ENCODE peak calls at places on chromosomes 11 and 22, in eight cellular contexts. H, E, F, U, N, P, Y and V are unnamed samples. For H3K4me1, the result is how much of the 10 kb centered on the place peaks cover.

GRCh38 chr22:50445071-50445879 is 29.6 kb downstream of the SBF1 start:
- DNase-seq in H (peak), E (no peak), F (no peak), U (no peak), N (no peak), P (no peak), Y (no peak), V (peak)

GRCh38 chr11:46326813-46327416 is 20.3 kb upstream of the DGKZ start:
- DNase-seq in H (no peak), E (no peak), F (no peak), U (no peak), N (no peak), P (no peak), Y (no peak), V (no peak)

GRCh38 chr11:116812109-116812508 is 11.0 kb downstream of the APOA4 start:
- DNase-seq in H (no peak), E (no peak), F (no peak), U (peak), N (no peak), P (no peak), Y (no peak), V (no peak)

GRCh38 chr11:121534131-121535093 is 81.6 kb upstream of the SORL1-AS1 start:
- DNase-seq in H (no peak), E (no peak), F (no peak), U (no peak), N (peak), P (no peak), Y (no peak), V (peak)

GRCh38 chr11:87223816-87224215 is 186.1 kb downstream of the TMEM135 start:
- DNase-seq in H (no peak), E (no peak), F (peak), U (no peak), N (peak), P (no peak), Y (no peak), V (no peak)

GRCh38 chr11:103967985-103968384 is 68.5 kb upstream of the DDI1 start:
- DNase-seq in H (no peak), E (no peak), F (no peak), U (no peak), N (no peak), P (no peak), Y (no peak), V (no peak)

GRCh38 chr11:46618789-46619188 is 1.4 kb downstream of the ATG13 start:
- DNase-seq in H (no peak), E (no peak), F (no peak), U (peak), N (no peak), P (no peak), Y (no peak), V (no peak)

GRCh38 chr22:37686002-37686982 is at the start of gene NOL12:
- DNase-seq in H (peak), E (peak), F (peak), U (peak), N (peak), P (peak), Y (peak), V (peak)

GRCh38 chr11:43905788-43906187 is 25.2 kb downstream of the ALKBH3 start:
- DNase-seq in H (no peak), E (no peak), F (peak), U (no peak), N (peak), P (no peak), Y (no peak), V (no peak)

GRCh38 chr22:23621082-23621780 is 10.9 kb downstream of the DRICH1 start:
- DNase-seq in H (no peak), E (no peak), F (no peak), U (no peak), N (no peak), P (peak), Y (peak), V (no peak)

GRCh38 chr11:63832336-63832735 is 6.6 kb upstream of the MARK2 start:
- DNase-seq in H (peak), E (no peak), F (no peak), U (no peak), N (no peak), P (no peak), Y (no peak), V (no peak)

GRCh38 chr11:125224391-125225015 is 60.0 kb downstream of the PKNOX2 start:
- DNase-seq in H (no peak), E (peak), F (no peak), U (peak), N (peak), P (peak), Y (peak), V (peak)

GRCh38 chr11:629237-629583 is 2.2 kb upstream of the SCT start:
- DNase-seq in H (no peak), E (no peak), F (no peak), U (peak), N (no peak), P (peak), Y (no peak), V (no peak)

GRCh38 chr11:69898123-69898522 is 78.9 kb upstream of the FGF3 start:
- DNase-seq in H (peak), E (no peak), F (no peak), U (no peak), N (no peak), P (no peak), Y (no peak), V (no peak)

GRCh38 chr11:22555901-22556300 is 69.7 kb downstream of the FANCF start:
- DNase-seq in H (no peak), E (no peak), F (peak), U (no peak), N (no peak), P (no peak), Y (no peak), V (no peak)

GRCh38 chr22:46606886-46607285 is 13.3 kb upstream of the GRAMD4 start:
- DNase-seq in H (no peak), E (no peak), F (no peak), U (no peak), N (no peak), P (no peak), Y (no peak), V (peak)

GRCh38 chr11:27701262-27702105 is 1.2 kb upstream of the BDNF start:
- DNase-seq in H (no peak), E (no peak), F (peak), U (no peak), N (peak), P (peak), Y (peak), V (no peak)

GRCh38 chr11:27698872-27699241 is 1.4 kb downstream of the BDNF start:
- DNase-seq in H (peak), E (peak), F (peak), U (peak), N (peak), P (peak), Y (peak), V (peak)

GRCh38 chr11:27700351-27701261 is at the start of gene BDNF:
- DNase-seq in H (peak), E (no peak), F (no peak), U (peak), N (peak), P (peak), Y (no peak), V (no peak)

GRCh38 chr11:27699242-27699925 is 871 bp downstream of the BDNF start:
- DNase-seq in H (peak), E (no peak), F (peak), U (peak), N (peak), P (peak), Y (no peak), V (peak)

DNA sequence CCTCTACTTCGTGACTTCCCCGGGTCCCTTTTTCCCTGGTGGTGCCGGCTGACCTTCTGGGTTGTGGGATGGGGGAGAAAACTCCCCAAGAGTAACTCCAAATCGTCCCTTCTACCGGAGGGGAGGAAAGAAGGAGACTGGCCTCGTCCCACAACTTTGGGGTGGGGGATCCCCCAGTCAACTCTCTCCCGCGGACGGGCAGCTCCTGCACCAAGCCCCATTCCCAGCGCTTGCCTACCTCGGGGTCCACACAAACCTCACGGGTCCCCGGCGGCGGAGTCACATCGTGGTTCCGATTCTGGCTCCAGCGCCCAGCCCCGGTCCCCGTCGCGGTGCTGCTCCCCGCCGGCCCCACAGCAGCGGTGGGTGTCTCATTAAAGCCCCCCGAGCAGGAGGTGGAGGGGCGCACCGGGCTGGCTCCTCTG is 317 bp downstream of the BDNF start:
- DNase-seq in H (peak), E (no peak), F (no peak), U (peak), N (no peak), P (no peak), Y (no peak), V (peak)
- H3K27ac ChIP-seq in H (no peak), E (peak), F (peak), U (no peak), N (peak), P (no peak), Y (no peak), V (no peak)

GRCh38 chr11:44930588-44931302 is 19.9 kb downstream of the TP53I11 start:
- DNase-seq in H (no peak), E (no peak), F (no peak), U (no peak), N (no peak), P (no peak), Y (no peak), V (peak)
- H3K4me1 ChIP-seq in H (under half), E (under half), F (under half), U (under half), N (under half), P (under half), Y (under half), V (under half)

GRCh38 chr11:96330511-96330859 is 12.5 kb downstream of the MAML2 start:
- DNase-seq in H (no peak), E (no peak), F (no peak), U (no peak), N (no peak), P (no peak), Y (no peak), V (no peak)
- H3K27ac ChIP-seq in H (no peak), E (no peak), F (no peak), U (no peak), N (no peak), P (no peak), Y (no peak), V (no peak)

GRCh38 chr11:73335204-73335923 is 27.3 kb downstream of the ARHGEF17 start:
- DNase-seq in H (peak), E (peak), F (no peak), U (peak), N (peak), P (peak), Y (peak), V (peak)
- H3K4me1 ChIP-seq in H (under half), E (under half), F (half or more), U (under half), N (under half), P (under half), Y (under half), V (under half)